ENCODE peak calls at places on chromosomes 16 and 17, in four cellular contexts. T is GM23248, W is mesenchymal stem cell, B is HCT116. D is an unnamed sample. For H3K4me1, the result is how much of the 10 kb centered on the place peaks cover.

GRCh38 chr16:64545769-64546168 is 576.1 kb downstream of the CDH11 start:
- DNase-seq in T (no peak), W (no peak), B (no peak), D (peak)

GRCh38 chr17:73170324-73170723 is 5.5 kb downstream of the SSTR2 start:
- DNase-seq in T (no peak), W (no peak), B (no peak), D (no peak)

GRCh38 chr17:77888242-77889134 is 70.0 kb upstream of the TNRC6C start:
- DNase-seq in T (peak), W (no peak), B (no peak), D (no peak)

GRCh38 chr17:35449371-35449931 is 885 bp upstream of the SLFN13 start:
- DNase-seq in T (peak), W (peak), B (no peak), D (no peak)

GRCh38 chr17:19771971-19772630 is 24.0 kb upstream of the ALDH3A1 start:
- DNase-seq in T (no peak), W (no peak), B (no peak), D (no peak)

GRCh38 chr17:9022553-9023388 is 1.5 kb downstream of the NTN1 start:
- DNase-seq in T (peak), W (peak), B (no peak), D (no peak)

GRCh38 chr16:55324491-55325447 is 766 bp downstream of the IRX6 start:
- DNase-seq in T (peak), W (no peak), B (no peak), D (no peak)

GRCh38 chr16:82991941-82992675 is 365.3 kb downstream of the CDH13 start:
- DNase-seq in T (no peak), W (no peak), B (no peak), D (no peak)

GRCh38 chr16:12672986-12673385 is 130.7 kb downstream of the CPPED1 start:
- DNase-seq in T (no peak), W (no peak), B (no peak), D (no peak)

GRCh38 chr17:37770631-37771518 is 26.0 kb upstream of the HNF1B start:
- DNase-seq in T (peak), W (peak), B (peak), D (peak)

GRCh38 chr17:32998893-32999240 is 7.2 kb downstream of the SPACA3 start:
- DNase-seq in T (peak), W (peak), B (peak), D (peak)

DNA sequence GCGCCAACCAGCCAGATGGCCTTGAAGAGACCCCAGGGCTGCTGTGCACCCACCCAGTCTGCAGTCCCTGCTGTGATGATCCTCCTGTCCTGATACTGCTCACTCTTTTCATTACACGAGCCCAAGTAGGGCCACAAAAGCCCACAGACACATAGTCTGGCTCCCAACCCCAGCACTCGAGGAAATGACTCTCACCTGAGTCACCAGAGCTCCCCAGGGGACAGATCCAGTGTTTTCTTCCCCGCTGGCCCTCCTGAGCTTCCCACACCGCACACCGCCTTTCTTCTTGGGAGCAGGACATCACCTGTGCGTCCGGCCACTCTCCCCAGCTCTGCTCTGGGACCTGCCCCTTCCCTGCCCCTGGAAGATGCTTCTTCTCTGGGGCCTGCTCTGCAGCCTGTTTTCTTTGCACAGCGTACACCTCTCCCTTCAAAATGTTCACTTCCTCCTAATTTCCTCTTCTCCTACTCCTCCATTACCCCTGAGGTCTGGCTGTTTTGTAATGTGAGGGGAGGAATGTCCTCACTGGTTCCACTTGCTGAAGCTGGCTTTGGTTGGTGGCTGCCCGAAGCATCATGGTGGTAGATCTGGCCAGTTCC is 2.0 kb upstream of the SCN4A start:
- DNase-seq in T (peak), W (peak), B (peak), D (peak)
- H2AFZ ChIP-seq in T (no peak), W (no peak), B (no peak), D (peak)

DNA sequence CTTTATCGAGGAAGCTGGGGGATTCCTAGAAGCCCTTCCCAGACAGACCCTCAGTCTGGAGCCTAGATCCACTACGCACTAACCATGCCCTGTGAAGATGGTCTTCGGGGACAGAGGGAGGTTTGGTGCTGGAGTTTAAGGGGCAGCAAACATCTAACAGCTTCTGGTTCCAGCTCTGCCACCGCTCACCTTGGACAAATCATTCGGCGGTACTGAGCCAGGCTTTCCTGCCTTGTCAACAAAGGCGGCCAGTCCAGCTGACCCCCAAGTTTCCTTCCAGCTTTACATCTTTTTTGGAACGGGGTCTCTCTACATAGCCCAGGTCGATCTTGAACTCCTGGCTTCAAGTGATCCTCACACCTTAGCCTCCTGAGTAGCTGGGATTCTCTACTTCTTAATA is 369 bp upstream of the GJD3 start:
- DNase-seq in T (no peak), W (no peak), B (no peak), D (no peak)
- H3K4me3 ChIP-seq in T (no peak), W (no peak), B (no peak), D (no peak)

GRCh38 chr17:48441862-48442261 is 11.8 kb upstream of the SKAP1 start:
- DNase-seq in T (no peak), W (no peak), B (no peak), D (no peak)
- H3K4me1 ChIP-seq in T (under half), W (under half), B (under half), D (under half)

GRCh38 chr16:87806608-87807546 is 41.1 kb upstream of the KLHDC4 start:
- DNase-seq in T (peak), W (peak), B (peak), D (peak)
- H2AFZ ChIP-seq in T (peak), W (peak), B (peak), D (peak)

GRCh38 chr17:75632863-75633483 is at the start of gene SMIM5:
- DNase-seq in T (peak), W (peak), B (peak), D (peak)
- H3K4me3 ChIP-seq in T (no peak), W (no peak), B (no peak), D (no peak)